ENCODE peak calls at places on chromosomes 16 and 17, in four cellular contexts. E, I, J and W are unnamed samples.

GRCh38 chr17:58605986-58606385 is 85.9 kb downstream of the TEX14 start:
- DNase-seq in E (no peak), I (no peak), J (no peak), W (no peak)

GRCh38 chr16:64718481-64718880 is 403.4 kb downstream of the CDH11 start:
- DNase-seq in E (no peak), I (no peak), J (no peak), W (no peak)

GRCh38 chr17:17437893-17438292 is 38.9 kb upstream of the MED9 start:
- DNase-seq in E (no peak), I (no peak), J (no peak), W (no peak)

GRCh38 chr17:82931696-82932060 is 91.9 kb upstream of the ZNF750 start:
- DNase-seq in E (peak; percentile 54), I (peak; percentile 86), J (no peak), W (no peak)

GRCh38 chr16:29024280-29024679 is 39.4 kb downstream of the LAT start:
- DNase-seq in E (no peak), I (no peak), J (no peak), W (no peak)

GRCh38 chr17:40796846-40797245 is 2.9 kb downstream of the KRT28 start:
- DNase-seq in E (no peak), I (no peak), J (no peak), W (no peak)

GRCh38 chr16:15422222-15422621 is 12.2 kb upstream of the BMERB1 start:
- DNase-seq in E (no peak), I (no peak), J (no peak), W (no peak)

GRCh38 chr17:52158450-52159042 is at the start of gene CA10:
- DNase-seq in E (no peak), I (no peak), J (no peak), W (no peak)

GRCh38 chr16:53518550-53519416 is 15.8 kb upstream of the AKTIP start:
- DNase-seq in E (no peak), I (peak; percentile 43), J (peak; percentile 62), W (peak; percentile 71)

GRCh38 chr17:50037321-50038107 is 18.4 kb upstream of the ITGA3 start:
- DNase-seq in E (no peak), I (peak; percentile 68), J (no peak), W (no peak)

GRCh38 chr17:41505836-41506767 is 690 bp upstream of the KRT13 start:
- DNase-seq in E (no peak), I (no peak), J (no peak), W (no peak)

GRCh38 chr17:77497578-77497934 is 356.8 kb downstream of the SEC14L1 start:
- DNase-seq in E (no peak), I (no peak), J (no peak), W (no peak)

GRCh38 chr17:7667616-7668406 is 17.1 kb downstream of the ATP1B2 start:
- DNase-seq in E (no peak), I (no peak), J (no peak), W (no peak)

GRCh38 chr17:48499248-48499647 is 31.6 kb downstream of the HOXB1 start:
- DNase-seq in E (no peak), I (no peak), J (no peak), W (no peak)

GRCh38 chr16:11233727-11234376 is 22.2 kb downstream of the SOCS1 start:
- DNase-seq in E (no peak), I (no peak), J (peak; percentile 38), W (peak; percentile 36)

GRCh38 chr16:28110479-28110878 is 47.0 kb upstream of the GSG1L start:
- DNase-seq in E (no peak), I (no peak), J (no peak), W (no peak)

GRCh38 chr17:56819431-56820145 is 14.1 kb downstream of the C17orf67 start:
- DNase-seq in E (no peak), I (peak; percentile 68), J (peak; percentile 46), W (peak; percentile 34)

GRCh38 chr17:47999612-48000011 is 28.7 kb downstream of the CDK5RAP3 start:
- DNase-seq in E (no peak), I (peak; percentile 42), J (no peak), W (no peak)

GRCh38 chr17:75697651-75698291 is 23.5 kb upstream of the ITGB4 start:
- DNase-seq in E (no peak), I (no peak), J (no peak), W (no peak)

GRCh38 chr16:11258553-11259287 is 2.7 kb upstream of the SOCS1 start:
- DNase-seq in E (no peak), I (peak; percentile 50), J (no peak), W (no peak)

GRCh38 chr16:85514295-85514600 is 98.9 kb upstream of the GSE1 start:
- DNase-seq in E (no peak), I (no peak), J (no peak), W (no peak)

GRCh38 chr17:48624544-48625501 is 1.3 kb downstream of the HOXB9 start:
- DNase-seq in E (no peak), I (peak; percentile 47), J (no peak), W (no peak)

GRCh38 chr17:17874478-17874877 is 37.7 kb upstream of the SREBF1 start:
- DNase-seq in E (no peak), I (peak; percentile 64), J (no peak), W (no peak)

GRCh38 chr16:28168991-28169554 is 42.7 kb downstream of the XPO6 start:
- DNase-seq in E (no peak), I (no peak), J (peak; percentile 26), W (peak; percentile 31)

GRCh38 chr16:68416057-68417046 is 32.0 kb downstream of the SMPD3 start:
- DNase-seq in E (no peak), I (no peak), J (no peak), W (no peak)

GRCh38 chr16:70675851-70676513 is 9.9 kb downstream of the MTSS2 start:
- DNase-seq in E (no peak), I (no peak), J (no peak), W (no peak)